ENCODE peak calls at places on chromosomes 7 and 10, in four cellular contexts. C is Caco-2; Y is CD8-positive, alpha-beta memory T cell; B is breast epithelium. G is an unnamed sample. For H3K27me3, H3K4me1 and H3K36me3, the result is how much of the 10 kb centered on the place peaks cover.

GRCh38 chr10:35876248-35876647 is 234.2 kb upstream of the FZD8 start:
- DNase-seq in C (no peak), Y (no peak), B (no peak), G (no peak)

GRCh38 chr10:15857001-15857608 is 3.2 kb downstream of the MINDY3 start:
- DNase-seq in C (no peak), Y (no peak), B (no peak), G (no peak)

GRCh38 chr7:82481499-82482097 is 38.0 kb upstream of the CACNA2D1 start:
- DNase-seq in C (no peak), Y (no peak), B (no peak), G (no peak)

GRCh38 chr7:138030679-138031351 is 28.9 kb upstream of the CREB3L2 start:
- DNase-seq in C (no peak), Y (no peak), B (no peak), G (no peak)

GRCh38 chr10:121800831-121801230 is 127.0 kb downstream of the ATE1 start:
- DNase-seq in C (no peak), Y (no peak), B (no peak), G (no peak)

GRCh38 chr7:12594122-12594897 is 23.8 kb downstream of the SCIN start:
- DNase-seq in C (no peak), Y (no peak), B (no peak), G (no peak)

GRCh38 chr7:24936121-24936824 is 43.7 kb downstream of the OSBPL3 start:
- DNase-seq in C (no peak), Y (no peak), B (no peak), G (no peak)

GRCh38 chr10:48468866-48469511 is 135.9 kb downstream of the ARHGAP22 start:
- DNase-seq in C (peak), Y (no peak), B (peak), G (no peak)

GRCh38 chr10:57696641-57697040 is 571.1 kb downstream of the IPMK start:
- DNase-seq in C (no peak), Y (no peak), B (no peak), G (no peak)

GRCh38 chr10:124594240-124594639 is 132.6 kb downstream of the LHPP start:
- DNase-seq in C (no peak), Y (no peak), B (no peak), G (no peak)

GRCh38 chr7:135620980-135621850 is 41.1 kb upstream of the STMP1 start:
- DNase-seq in C (peak), Y (no peak), B (no peak), G (no peak)

GRCh38 chr10:30538086-30538485 is 91.5 kb downstream of the LYZL2 start:
- DNase-seq in C (no peak), Y (no peak), B (no peak), G (no peak)

GRCh38 chr7:105178177-105178576 is 164.2 kb downstream of the KMT2E start:
- DNase-seq in C (no peak), Y (no peak), B (no peak), G (no peak)

GRCh38 chr7:21338728-21339164 is 89.1 kb upstream of the SP4 start:
- DNase-seq in C (no peak), Y (peak), B (no peak), G (no peak)

GRCh38 chr10:96614515-96614914 is 27.7 kb upstream of the TM9SF3 start:
- DNase-seq in C (no peak), Y (no peak), B (no peak), G (no peak)

GRCh38 chr7:128454808-128455555 is 696 bp upstream of the HILPDA start:
- DNase-seq in C (no peak), Y (no peak), B (no peak), G (no peak)

GRCh38 chr10:73937333-73938020 is 26.5 kb downstream of the PLAU start:
- DNase-seq in C (no peak), Y (no peak), B (no peak), G (no peak)

GRCh38 chr10:15209827-15210509 is 41.5 kb upstream of the NMT2 start:
- DNase-seq in C (peak), Y (peak), B (peak), G (peak)

GRCh38 chr7:114952296-114952695 is 30.4 kb downstream of the MDFIC start:
- DNase-seq in C (no peak), Y (no peak), B (no peak), G (no peak)

GRCh38 chr7:7761340-7761973 is 43.0 kb upstream of the RPA3 start:
- DNase-seq in C (no peak), Y (no peak), B (no peak), G (no peak)

GRCh38 chr10:24727811-24728210 is 4.1 kb upstream of the ARHGAP21 start:
- DNase-seq in C (no peak), Y (no peak), B (no peak), G (no peak)

GRCh38 chr7:106987777-106988176 is 56.7 kb upstream of the PRKAR2B start:
- DNase-seq in C (no peak), Y (no peak), B (no peak), G (no peak)

GRCh38 chr7:155750255-155751125 is 61.8 kb downstream of the SHH start:
- DNase-seq in C (no peak), Y (no peak), B (no peak), G (no peak)

GRCh38 chr10:104069610-104070009 is 16.1 kb downstream of the COL17A1 start:
- DNase-seq in C (no peak), Y (no peak), B (no peak), G (no peak)

GRCh38 chr10:115706482-115707076 is 566.4 kb downstream of the GFRA1 start:
- DNase-seq in C (no peak), Y (no peak), B (no peak), G (no peak)

GRCh38 chr7:25752967-25753791 is 398.8 kb upstream of the NFE2L3 start:
- DNase-seq in C (peak), Y (no peak), B (no peak), G (no peak)

GRCh38 chr10:96642973-96643372 is 56.2 kb upstream of the TM9SF3 start:
- DNase-seq in C (peak), Y (peak), B (no peak), G (peak)

GRCh38 chr7:90007831-90008230 is 146.4 kb upstream of the STEAP1 start:
- DNase-seq in C (no peak), Y (no peak), B (no peak), G (no peak)

GRCh38 chr7:71604818-71605414 is 473.0 kb downstream of the GALNT17 start:
- DNase-seq in C (no peak), Y (no peak), B (no peak), G (no peak)

GRCh38 chr10:18767981-18768380 is 108.8 kb downstream of the ARL5B start:
- DNase-seq in C (no peak), Y (no peak), B (no peak), G (no peak)

GRCh38 chr7:33831389-33832118 is 73.8 kb upstream of the BMPER start:
- DNase-seq in C (no peak), Y (no peak), B (no peak), G (no peak)

GRCh38 chr10:21021843-21022594 is 124.9 kb upstream of the NEBL start:
- DNase-seq in C (peak), Y (no peak), B (no peak), G (no peak)

GRCh38 chr7:90594791-90595317 is 1.3 kb upstream of the CDK14 start:
- DNase-seq in C (no peak), Y (no peak), B (no peak), G (no peak)

GRCh38 chr7:73872056-73872908 is 11.3 kb downstream of the TMEM270 start:
- DNase-seq in C (no peak), Y (no peak), B (no peak), G (no peak)

GRCh38 chr10:44422631-44423030 is 37.7 kb upstream of the CXCL12 start:
- DNase-seq in C (no peak), Y (no peak), B (no peak), G (no peak)

GRCh38 chr7:78164459-78164858 is 365.9 kb downstream of the PHTF2 start:
- DNase-seq in C (no peak), Y (no peak), B (no peak), G (no peak)

GRCh38 chr7:231030-231857 is 38.9 kb downstream of the FAM20C start:
- DNase-seq in C (no peak), Y (no peak), B (no peak), G (no peak)

GRCh38 chr10:101123085-101123814 is 7.8 kb upstream of the TLX1 start:
- DNase-seq in C (no peak), Y (no peak), B (peak), G (no peak)

GRCh38 chr10:101122270-101123084 is 8.6 kb upstream of the TLX1 start:
- DNase-seq in C (no peak), Y (no peak), B (no peak), G (no peak)

GRCh38 chr10:101120520-101120883 is 10.6 kb upstream of the TLX1 start:
- DNase-seq in C (no peak), Y (no peak), B (no peak), G (no peak)

GRCh38 chr10:101121661-101122045 is 9.4 kb upstream of the TLX1 start:
- DNase-seq in C (no peak), Y (no peak), B (no peak), G (no peak)

DNA sequence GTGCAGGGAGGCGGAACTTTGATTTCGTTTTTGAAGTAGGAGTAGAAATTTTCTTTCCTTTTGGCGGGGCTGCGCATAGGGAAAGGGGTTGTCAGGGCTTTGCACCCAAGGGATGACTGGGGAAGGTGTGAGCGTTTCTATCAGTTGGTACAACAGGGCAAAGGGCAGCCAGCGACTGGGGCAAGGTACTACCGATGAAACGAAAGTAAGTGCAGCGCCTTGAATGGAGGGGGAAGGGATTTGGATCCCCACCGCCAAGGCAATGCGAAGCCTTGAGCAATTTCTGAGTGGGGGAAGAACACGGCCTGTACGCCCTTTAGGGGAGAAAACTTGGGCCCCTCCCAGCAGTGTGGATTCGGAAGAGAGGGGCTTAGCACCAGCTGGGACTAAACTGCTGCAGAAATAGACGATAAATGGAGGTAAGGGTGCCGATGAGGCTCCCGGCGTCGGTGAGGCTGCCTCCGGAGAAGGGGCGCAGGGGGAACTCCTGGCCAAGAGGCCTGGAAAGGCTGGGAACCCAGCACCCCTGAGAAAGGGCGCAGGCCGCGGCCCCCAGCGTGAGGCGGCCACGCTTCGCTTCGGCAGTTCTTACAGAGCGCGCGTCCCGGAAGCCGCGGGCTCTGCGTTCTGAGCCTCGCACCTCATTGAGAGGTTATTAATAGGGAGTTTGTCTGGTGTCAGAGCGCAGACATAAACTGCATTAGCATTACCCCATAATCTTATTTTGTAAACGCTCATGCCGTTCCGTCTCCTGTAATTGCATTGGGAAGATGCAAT is 10.0 kb upstream of the TLX1 start:
- DNase-seq in C (no peak), Y (peak), B (no peak), G (no peak)
- H3K27me3 ChIP-seq in C (under half), Y (under half), B (half or more), G (under half)

DNA sequence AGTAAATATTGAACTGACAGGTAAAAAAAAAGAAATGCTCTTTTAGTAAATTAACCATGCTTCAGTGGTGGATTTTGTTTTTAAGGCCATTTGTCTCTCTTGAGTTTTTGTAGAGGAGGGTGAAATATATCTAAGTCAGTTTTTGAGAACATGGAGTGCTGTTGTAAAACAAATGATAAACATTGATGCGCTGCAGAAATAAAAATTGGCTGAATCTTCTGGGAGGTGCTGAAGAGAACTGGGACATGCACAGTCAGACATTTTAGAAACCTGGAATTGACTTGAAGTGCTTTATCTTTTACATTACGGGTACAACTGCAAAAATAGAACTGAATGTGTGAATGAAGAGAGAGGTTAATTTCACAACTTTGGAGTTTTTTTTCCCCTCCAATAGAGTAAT is 203.0 kb upstream of the HDAC9 start:
- DNase-seq in C (no peak), Y (no peak), B (no peak), G (no peak)
- H3K4me1 ChIP-seq in C (under half), Y (under half), B (under half), G (under half)

GRCh38 chr7:151376218-151376902 is 33.5 kb downstream of the WDR86 start:
- DNase-seq in C (no peak), Y (no peak), B (no peak), G (no peak)
- H3K36me3 ChIP-seq in C (under half), Y (under half), B (under half), G (under half)

GRCh38 chr10:1416456-1417037 is 320.8 kb downstream of the ADARB2 start:
- DNase-seq in C (no peak), Y (peak), B (no peak), G (no peak)
- H3K27me3 ChIP-seq in C (under half), Y (under half), B (under half), G (under half)

DNA sequence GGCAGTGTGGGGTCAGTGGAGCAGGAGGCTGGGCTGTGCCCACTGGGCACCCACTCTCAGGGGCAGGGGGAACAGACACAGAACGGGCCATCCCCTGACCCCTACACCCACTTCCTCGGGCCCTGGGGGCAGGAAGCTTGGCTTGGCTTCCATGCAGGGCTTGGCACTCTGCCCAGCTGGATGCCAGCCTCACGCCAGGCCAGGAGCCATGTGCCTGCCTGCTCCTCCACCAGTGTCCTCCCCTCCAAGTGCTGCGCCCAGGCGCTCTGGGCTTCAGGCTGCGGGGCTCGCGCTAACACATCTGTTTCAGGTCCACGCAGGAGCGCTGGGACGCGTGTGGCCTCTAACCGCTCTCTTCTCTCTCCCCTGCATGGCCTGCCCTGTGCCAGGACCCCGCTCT is 12.7 kb downstream of the LDB3 start:
- DNase-seq in C (no peak), Y (no peak), B (no peak), G (peak)
- H3K4me1 ChIP-seq in C (under half), Y (under half), B (under half), G (under half)

GRCh38 chr7:6393667-6394056 is 54.1 kb downstream of the DAGLB start:
- DNase-seq in C (no peak), Y (no peak), B (no peak), G (no peak)
- H3K36me3 ChIP-seq in C (under half), Y (under half), B (under half), G (under half)

DNA sequence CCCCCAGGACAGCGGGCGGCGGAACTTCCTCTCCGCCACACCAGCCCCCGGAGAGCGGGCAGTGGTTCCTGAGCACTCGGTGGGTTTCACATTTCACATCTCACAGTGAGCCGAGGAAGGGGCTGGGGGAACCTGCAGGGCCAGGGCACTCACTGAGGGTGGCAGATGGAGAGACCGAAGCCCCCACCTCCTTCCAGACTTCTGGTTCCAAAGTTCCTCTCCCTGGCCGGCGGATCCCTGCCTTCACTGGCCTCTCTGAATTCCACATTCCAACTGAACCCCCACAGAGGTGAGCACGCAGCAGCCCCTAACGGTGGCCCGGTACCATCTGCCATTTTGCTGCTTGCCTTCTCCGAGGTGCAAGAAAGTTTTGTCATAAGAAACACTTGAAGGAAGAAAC is 461.0 kb downstream of the PTPRN2 start:
- DNase-seq in C (no peak), Y (peak), B (no peak), G (no peak)
- H3K27me3 ChIP-seq in C (under half), Y (under half), B (under half), G (under half)

GRCh38 chr7:75723444-75723843 is 15.3 kb downstream of the HIP1 start:
- DNase-seq in C (no peak), Y (no peak), B (no peak), G (no peak)
- H3K4me1 ChIP-seq in C (under half), Y (under half), B (under half), G (under half)

GRCh38 chr7:96694082-96694481 is 15.6 kb downstream of the SEM1 start:
- DNase-seq in C (no peak), Y (no peak), B (no peak), G (no peak)

GRCh38 chr7:96697822-96698221 is 11.8 kb downstream of the SEM1 start:
- DNase-seq in C (no peak), Y (no peak), B (no peak), G (no peak)

GRCh38 chr7:96699219-96699871 is 10.3 kb downstream of the SEM1 start:
- DNase-seq in C (no peak), Y (no peak), B (no peak), G (no peak)

GRCh38 chr7:96691692-96692091 is 18.0 kb downstream of the SEM1 start:
- DNase-seq in C (no peak), Y (no peak), B (no peak), G (no peak)

DNA sequence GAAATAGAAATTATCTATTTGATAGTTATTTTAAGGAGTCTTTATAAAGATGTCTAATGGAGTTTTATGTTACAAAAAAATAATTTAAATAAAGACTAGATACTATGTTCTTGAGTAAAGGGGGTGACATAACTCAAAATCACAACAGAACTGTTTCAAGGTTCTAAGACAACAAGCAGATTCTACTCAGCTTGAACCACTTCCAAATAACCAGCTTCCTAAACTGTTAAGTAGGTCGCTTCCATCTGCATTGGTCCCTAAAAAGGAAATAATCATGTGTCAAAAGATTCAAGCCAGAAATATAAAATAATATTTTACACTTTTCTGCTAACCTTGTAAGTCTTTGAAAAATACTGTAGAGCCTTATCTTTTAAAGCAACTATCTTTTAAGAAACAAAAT is 14.1 kb downstream of the SEM1 start:
- DNase-seq in C (no peak), Y (no peak), B (no peak), G (no peak)
- H3K36me3 ChIP-seq in C (under half), Y (under half), B (under half), G (under half)